ENCODE peak calls at places on chromosomes 12 and 14, in six cellular contexts. A is stomach; V is tibial artery; J is CD8-positive, alpha-beta T cell; R is HL-60; D is fibroblast of mammary gland. H is an unnamed sample.

GRCh38 chr12:90163975-90164374 is 455.3 kb upstream of the ATP2B1 start:
- DNase-seq in A (no peak), V (no peak), J (no peak), R (no peak), D (peak), H (peak)

GRCh38 chr14:72638021-72638420 is 255.9 kb downstream of the DPF3 start:
- DNase-seq in A (no peak), V (no peak), J (no peak), R (no peak), D (peak), H (no peak)

GRCh38 chr12:80829767-80830166 is 108.0 kb downstream of the LIN7A start:
- DNase-seq in A (no peak), V (no peak), J (no peak), R (no peak), D (no peak), H (no peak)

GRCh38 chr12:93317227-93317626 is 60.5 kb upstream of the NUDT4 start:
- DNase-seq in A (no peak), V (no peak), J (no peak), R (peak), D (no peak), H (peak)

GRCh38 chr12:101680647-101681046 is 16.8 kb upstream of the CHPT1 start:
- DNase-seq in A (no peak), V (no peak), J (no peak), R (no peak), D (no peak), H (no peak)

GRCh38 chr14:80645667-80646413 is 295.7 kb downstream of the CEP128 start:
- DNase-seq in A (no peak), V (no peak), J (no peak), R (no peak), D (no peak), H (no peak)

GRCh38 chr14:20412422-20412821 is 879 bp downstream of the TEP1 start:
- DNase-seq in A (no peak), V (no peak), J (no peak), R (no peak), D (no peak), H (no peak)

GRCh38 chr12:90682398-90682797 is 272.6 kb downstream of the CCER1 start:
- DNase-seq in A (no peak), V (no peak), J (no peak), R (no peak), D (peak), H (no peak)

GRCh38 chr12:66683822-66684221 is 4.9 kb upstream of the GRIP1 start:
- DNase-seq in A (no peak), V (no peak), J (no peak), R (no peak), D (no peak), H (no peak)

GRCh38 chr12:11510671-11511070 is 115.3 kb upstream of the PRB2 start:
- DNase-seq in A (no peak), V (no peak), J (no peak), R (no peak), D (no peak), H (no peak)

GRCh38 chr12:122947352-122947792 is 18.9 kb downstream of the ABCB9 start:
- DNase-seq in A (peak), V (peak), J (no peak), R (peak), D (no peak), H (no peak)

GRCh38 chr12:5716221-5716620 is 228.8 kb downstream of the ANO2 start:
- DNase-seq in A (no peak), V (peak), J (no peak), R (no peak), D (no peak), H (no peak)

GRCh38 chr12:123141615-123142517 is 9.0 kb downstream of the PITPNM2 start:
- DNase-seq in A (peak), V (peak), J (no peak), R (no peak), D (peak), H (peak)

GRCh38 chr14:52356025-52356424 is 41.9 kb downstream of the PTGER2 start:
- DNase-seq in A (no peak), V (no peak), J (no peak), R (no peak), D (peak), H (no peak)

GRCh38 chr12:131223791-131224567 is 270.3 kb downstream of the ADGRD1 start:
- DNase-seq in A (no peak), V (no peak), J (no peak), R (no peak), D (no peak), H (no peak)

GRCh38 chr12:80157640-80158039 is 58.3 kb downstream of the OTOGL start:
- DNase-seq in A (no peak), V (no peak), J (no peak), R (no peak), D (no peak), H (no peak)

GRCh38 chr14:85125331-85125730 is 404.6 kb upstream of the FLRT2 start:
- DNase-seq in A (no peak), V (no peak), J (no peak), R (no peak), D (no peak), H (no peak)

GRCh38 chr14:89324501-89325298 is 92.3 kb downstream of the FOXN3 start:
- DNase-seq in A (no peak), V (no peak), J (no peak), R (no peak), D (no peak), H (no peak)

GRCh38 chr14:81169711-81170103 is 51.1 kb downstream of the GTF2A1 start:
- DNase-seq in A (peak), V (peak), J (no peak), R (no peak), D (peak), H (peak)

GRCh38 chr14:32620724-32621123 is 291.6 kb downstream of the AKAP6 start:
- DNase-seq in A (no peak), V (no peak), J (no peak), R (no peak), D (peak), H (no peak)

GRCh38 chr12:121718653-121719239 is 6.2 kb downstream of the TMEM120B start:
- DNase-seq in A (no peak), V (no peak), J (no peak), R (no peak), D (no peak), H (peak)

GRCh38 chr14:92945544-92945943 is 22.6 kb downstream of the CHGA start:
- DNase-seq in A (no peak), V (no peak), J (no peak), R (no peak), D (no peak), H (no peak)

GRCh38 chr14:23074906-23075305 is 17.6 kb upstream of the CDH24 start:
- DNase-seq in A (no peak), V (no peak), J (no peak), R (no peak), D (no peak), H (no peak)

GRCh38 chr14:71574976-71575375 is 357.3 kb upstream of the RGS6 start:
- DNase-seq in A (no peak), V (no peak), J (no peak), R (no peak), D (peak), H (no peak)

GRCh38 chr12:52323416-52324067 is 2.3 kb upstream of the KRT83 start:
- DNase-seq in A (no peak), V (no peak), J (no peak), R (no peak), D (no peak), H (no peak)
- H3K4me3 ChIP-seq in A (no peak), V (no peak), J (no peak), R (no peak), D (no peak), H (no peak)

DNA sequence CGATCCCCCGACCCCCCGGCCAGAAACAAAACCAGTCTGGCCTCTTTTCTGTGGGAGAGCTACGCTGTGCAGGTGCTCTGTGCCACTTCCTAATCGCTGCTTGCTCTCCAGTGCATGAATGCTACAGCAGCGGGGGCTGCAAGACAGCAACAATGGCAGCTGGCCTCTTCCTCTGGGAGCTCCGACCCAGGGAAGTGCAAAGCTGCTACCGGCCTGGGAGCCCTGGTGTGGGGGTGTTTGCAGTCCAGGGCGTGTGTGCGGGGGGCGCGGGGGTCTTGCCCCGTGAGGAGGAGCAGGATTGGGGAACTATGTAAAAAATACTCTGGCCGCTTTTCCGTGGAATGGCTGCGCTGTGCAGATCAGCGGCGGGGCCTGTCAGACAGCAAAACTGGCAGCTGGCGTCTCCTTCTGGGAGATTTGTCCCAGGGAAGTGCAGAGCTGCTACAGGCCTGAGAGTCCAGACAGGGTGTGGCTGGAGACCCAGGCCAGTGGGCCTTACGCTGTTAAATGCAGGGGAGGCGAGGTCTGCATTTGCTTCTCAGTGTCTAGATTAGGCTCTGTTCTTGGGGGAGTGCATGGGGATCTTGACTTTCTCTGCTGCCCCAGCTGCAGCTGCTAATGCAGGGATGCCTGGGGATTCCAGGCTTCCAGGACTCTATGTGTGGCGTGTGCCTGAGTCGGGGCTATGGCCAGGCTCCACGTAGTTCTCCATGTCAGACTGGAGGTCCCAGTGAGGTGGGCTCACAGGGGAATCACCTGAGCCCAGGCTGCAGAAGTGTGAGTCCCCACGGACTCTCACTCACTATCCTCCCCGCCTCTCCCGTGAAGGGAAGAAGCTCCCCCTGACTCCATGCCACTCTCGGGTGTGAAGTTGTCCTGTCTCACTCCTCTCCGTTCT is 344.5 kb downstream of the AEBP2 start:
- DNase-seq in A (no peak), V (no peak), J (no peak), R (no peak), D (no peak), H (no peak)
- H3K4me3 ChIP-seq in A (no peak), V (peak), J (no peak), R (no peak), D (no peak), H (no peak)

DNA sequence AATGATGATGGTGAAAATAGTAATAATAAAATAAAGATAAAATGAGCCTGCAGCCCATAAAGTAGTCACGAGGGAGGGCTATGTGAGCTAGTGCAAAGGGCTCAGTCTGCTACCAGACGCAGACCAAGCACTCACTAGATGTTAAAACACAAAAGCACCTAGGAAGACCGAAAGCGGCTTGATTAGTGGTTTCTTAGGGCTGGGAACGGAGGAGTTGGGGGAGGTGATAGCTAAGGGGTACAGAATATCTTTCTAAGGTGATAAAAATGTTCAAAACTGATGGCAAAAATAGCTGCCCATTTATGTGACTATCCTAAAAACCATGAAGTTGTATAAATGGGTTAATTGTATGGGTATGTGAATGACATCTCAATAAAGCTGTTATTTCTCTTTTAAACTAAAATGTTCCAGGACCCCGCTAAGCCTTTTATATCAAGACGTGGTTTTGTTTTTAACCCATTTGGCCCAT is 39.6 kb downstream of the ACTN1 start:
- DNase-seq in A (no peak), V (no peak), J (no peak), R (no peak), D (no peak), H (no peak)
- H3K4me3 ChIP-seq in A (no peak), V (no peak), J (no peak), R (no peak), D (no peak), H (no peak)

GRCh38 chr12:6771509-6772330 is 600 bp upstream of the LAG3 start:
- DNase-seq in A (no peak), V (no peak), J (no peak), R (no peak), D (peak), H (no peak)

GRCh38 chr12:6771091-6771495 is 1.2 kb upstream of the LAG3 start:
- DNase-seq in A (no peak), V (peak), J (no peak), R (no peak), D (peak), H (peak)

GRCh38 chr12:6773662-6774351 is 1.5 kb downstream of the LAG3 start:
- DNase-seq in A (no peak), V (no peak), J (no peak), R (no peak), D (no peak), H (no peak)

GRCh38 chr12:6772729-6773661 is 675 bp downstream of the LAG3 start:
- DNase-seq in A (no peak), V (no peak), J (no peak), R (no peak), D (no peak), H (no peak)

GRCh38 chr12:6772331-6772695 is at the start of gene LAG3:
- DNase-seq in A (no peak), V (no peak), J (no peak), R (no peak), D (no peak), H (no peak)
- H3K4me3 ChIP-seq in A (peak), V (no peak), J (peak), R (no peak), D (no peak), H (no peak)

DNA sequence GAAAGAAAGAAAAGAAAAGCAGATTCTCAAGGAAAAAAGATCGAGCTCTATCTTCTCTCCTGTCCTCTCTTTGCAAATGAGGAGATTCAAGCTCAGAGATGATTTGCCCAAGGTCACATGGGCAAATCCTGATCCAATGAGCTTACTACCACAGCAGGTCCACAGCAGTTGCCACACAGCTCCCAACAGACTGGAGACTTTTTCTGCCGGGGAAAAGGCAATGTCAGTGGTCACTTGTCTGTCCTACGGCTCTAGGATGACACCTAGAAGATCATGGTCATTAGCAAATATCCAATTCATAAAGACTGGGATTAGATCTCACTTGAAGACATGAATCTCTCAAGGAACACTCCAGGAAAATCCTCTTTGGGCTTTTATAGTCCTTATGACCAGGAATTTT is 58.8 kb downstream of the TTC7B start:
- DNase-seq in A (peak), V (no peak), J (no peak), R (no peak), D (no peak), H (peak)
- H3K4me3 ChIP-seq in A (peak), V (peak), J (peak), R (no peak), D (no peak), H (no peak)

H was measured in NB4.